ENCODE peak calls at places on chromosomes 7 and 10, in six cellular contexts. One of them, this sample, is unnamed.

GRCh38 chr7:67359900-67360299 is 363.3 kb downstream of the TYW1 start:
- DNase-seq in SK-N-SH: no peak
- DNase-seq in Right ventricle myocardium inferior: no peak
- DNase-seq in pons: no peak
- DNase-seq in stimulated activated naive CD8-positive, alpha-beta T cell treated with anti-CD3 and anti-CD28 coated beads, Interleukin-15, Interleukin-2, amounts not matched to agents 100 U/mL and 50 U/mL, for 24 hours: no peak
- DNase-seq in 8988T: no peak
- DNase-seq in this sample: peak; percentile 71

GRCh38 chr7:107472116-107472515 is 2.3 kb downstream of the GPR22 start:
- DNase-seq in SK-N-SH: no peak
- DNase-seq in pons: no peak
- DNase-seq in Right ventricle myocardium inferior: no peak
- DNase-seq in 8988T: no peak
- DNase-seq in stimulated activated naive CD8-positive, alpha-beta T cell treated with anti-CD3 and anti-CD28 coated beads, Interleukin-15, Interleukin-2, amounts not matched to agents 100 U/mL and 50 U/mL, for 24 hours: no peak
- DNase-seq in this sample: no peak

GRCh38 chr7:131869186-131869862 is 312.9 kb upstream of the PODXL start:
- DNase-seq in Right ventricle myocardium inferior: no peak
- DNase-seq in stimulated activated naive CD8-positive, alpha-beta T cell treated with anti-CD3 and anti-CD28 coated beads, Interleukin-15, Interleukin-2, amounts not matched to agents 100 U/mL and 50 U/mL, for 24 hours: no peak
- DNase-seq in 8988T: no peak
- DNase-seq in pons: no peak
- DNase-seq in SK-N-SH: no peak
- DNase-seq in this sample: no peak

GRCh38 chr7:28200598-28200997 is 20.0 kb upstream of the JAZF1 start:
- DNase-seq in stimulated activated naive CD8-positive, alpha-beta T cell treated with anti-CD3 and anti-CD28 coated beads, Interleukin-15, Interleukin-2, amounts not matched to agents 100 U/mL and 50 U/mL, for 24 hours: no peak
- DNase-seq in SK-N-SH: no peak
- DNase-seq in 8988T: no peak
- DNase-seq in pons: no peak
- DNase-seq in Right ventricle myocardium inferior: no peak
- DNase-seq in this sample: no peak

GRCh38 chr10:101065479-101066145 is 3.8 kb downstream of the KAZALD1 start:
- DNase-seq in stimulated activated naive CD8-positive, alpha-beta T cell treated with anti-CD3 and anti-CD28 coated beads, Interleukin-15, Interleukin-2, amounts not matched to agents 100 U/mL and 50 U/mL, for 24 hours: no peak
- DNase-seq in pons: no peak
- DNase-seq in SK-N-SH: no peak
- DNase-seq in 8988T: no peak
- DNase-seq in Right ventricle myocardium inferior: no peak
- DNase-seq in this sample: no peak

GRCh38 chr7:3559178-3559765 is 258.2 kb downstream of the SDK1 start:
- DNase-seq in 8988T: no peak
- DNase-seq in SK-N-SH: no peak
- DNase-seq in stimulated activated naive CD8-positive, alpha-beta T cell treated with anti-CD3 and anti-CD28 coated beads, Interleukin-15, Interleukin-2, amounts not matched to agents 100 U/mL and 50 U/mL, for 24 hours: no peak
- DNase-seq in pons: peak; percentile 25
- DNase-seq in Right ventricle myocardium inferior: no peak
- DNase-seq in this sample: peak; percentile 57

GRCh38 chr7:48096273-48096672 is 7.2 kb downstream of the UPP1 start:
- DNase-seq in stimulated activated naive CD8-positive, alpha-beta T cell treated with anti-CD3 and anti-CD28 coated beads, Interleukin-15, Interleukin-2, amounts not matched to agents 100 U/mL and 50 U/mL, for 24 hours: no peak
- DNase-seq in 8988T: no peak
- DNase-seq in pons: no peak
- DNase-seq in Right ventricle myocardium inferior: no peak
- DNase-seq in SK-N-SH: no peak
- DNase-seq in this sample: no peak

GRCh38 chr10:80199828-80200227 is 5.5 kb downstream of the ANXA11 start:
- DNase-seq in Right ventricle myocardium inferior: no peak
- DNase-seq in 8988T: no peak
- DNase-seq in pons: peak; percentile 75
- DNase-seq in SK-N-SH: no peak
- DNase-seq in stimulated activated naive CD8-positive, alpha-beta T cell treated with anti-CD3 and anti-CD28 coated beads, Interleukin-15, Interleukin-2, amounts not matched to agents 100 U/mL and 50 U/mL, for 24 hours: no peak
- DNase-seq in this sample: no peak

GRCh38 chr7:36605261-36605660 is 119.0 kb downstream of the AOAH start:
- DNase-seq in 8988T: no peak
- DNase-seq in pons: no peak
- DNase-seq in SK-N-SH: no peak
- DNase-seq in stimulated activated naive CD8-positive, alpha-beta T cell treated with anti-CD3 and anti-CD28 coated beads, Interleukin-15, Interleukin-2, amounts not matched to agents 100 U/mL and 50 U/mL, for 24 hours: no peak
- DNase-seq in Right ventricle myocardium inferior: no peak
- DNase-seq in this sample: peak; percentile 33

GRCh38 chr7:133629696-133630095 is 376.8 kb downstream of the EXOC4 start:
- DNase-seq in SK-N-SH: no peak
- DNase-seq in 8988T: no peak
- DNase-seq in pons: no peak
- DNase-seq in stimulated activated naive CD8-positive, alpha-beta T cell treated with anti-CD3 and anti-CD28 coated beads, Interleukin-15, Interleukin-2, amounts not matched to agents 100 U/mL and 50 U/mL, for 24 hours: no peak
- DNase-seq in Right ventricle myocardium inferior: no peak
- DNase-seq in this sample: no peak

GRCh38 chr7:41824284-41824683 is 121.4 kb upstream of the INHBA start:
- DNase-seq in pons: no peak
- DNase-seq in stimulated activated naive CD8-positive, alpha-beta T cell treated with anti-CD3 and anti-CD28 coated beads, Interleukin-15, Interleukin-2, amounts not matched to agents 100 U/mL and 50 U/mL, for 24 hours: peak; percentile 16
- DNase-seq in 8988T: no peak
- DNase-seq in SK-N-SH: no peak
- DNase-seq in Right ventricle myocardium inferior: no peak
- DNase-seq in this sample: no peak

GRCh38 chr10:24318517-24318916 is 109.6 kb downstream of the KIAA1217 start:
- DNase-seq in pons: no peak
- DNase-seq in 8988T: no peak
- DNase-seq in SK-N-SH: no peak
- DNase-seq in stimulated activated naive CD8-positive, alpha-beta T cell treated with anti-CD3 and anti-CD28 coated beads, Interleukin-15, Interleukin-2, amounts not matched to agents 100 U/mL and 50 U/mL, for 24 hours: no peak
- DNase-seq in Right ventricle myocardium inferior: no peak
- DNase-seq in this sample: no peak

GRCh38 chr7:92466682-92467081 is 11.1 kb downstream of the ERVW-1 start:
- DNase-seq in stimulated activated naive CD8-positive, alpha-beta T cell treated with anti-CD3 and anti-CD28 coated beads, Interleukin-15, Interleukin-2, amounts not matched to agents 100 U/mL and 50 U/mL, for 24 hours: no peak
- DNase-seq in pons: no peak
- DNase-seq in 8988T: no peak
- DNase-seq in Right ventricle myocardium inferior: no peak
- DNase-seq in SK-N-SH: no peak
- DNase-seq in this sample: no peak

GRCh38 chr7:4799508-4800268 is 24.3 kb downstream of the AP5Z1 start:
- DNase-seq in stimulated activated naive CD8-positive, alpha-beta T cell treated with anti-CD3 and anti-CD28 coated beads, Interleukin-15, Interleukin-2, amounts not matched to agents 100 U/mL and 50 U/mL, for 24 hours: no peak
- DNase-seq in 8988T: no peak
- DNase-seq in Right ventricle myocardium inferior: peak; percentile 80
- DNase-seq in SK-N-SH: no peak
- DNase-seq in pons: no peak
- DNase-seq in this sample: no peak

GRCh38 chr10:48332166-48332870 is 25.8 kb downstream of the MAPK8 start:
- DNase-seq in 8988T: no peak
- DNase-seq in stimulated activated naive CD8-positive, alpha-beta T cell treated with anti-CD3 and anti-CD28 coated beads, Interleukin-15, Interleukin-2, amounts not matched to agents 100 U/mL and 50 U/mL, for 24 hours: no peak
- DNase-seq in Right ventricle myocardium inferior: no peak
- DNase-seq in pons: no peak
- DNase-seq in SK-N-SH: no peak
- DNase-seq in this sample: no peak

GRCh38 chr7:29370531-29371314 is 176.1 kb downstream of the CHN2 start:
- DNase-seq in stimulated activated naive CD8-positive, alpha-beta T cell treated with anti-CD3 and anti-CD28 coated beads, Interleukin-15, Interleukin-2, amounts not matched to agents 100 U/mL and 50 U/mL, for 24 hours: no peak
- DNase-seq in SK-N-SH: no peak
- DNase-seq in Right ventricle myocardium inferior: no peak
- DNase-seq in pons: no peak
- DNase-seq in 8988T: no peak
- DNase-seq in this sample: peak; percentile 35

GRCh38 chr10:126690534-126690933 is 20.0 kb upstream of the C10orf90 start:
- DNase-seq in stimulated activated naive CD8-positive, alpha-beta T cell treated with anti-CD3 and anti-CD28 coated beads, Interleukin-15, Interleukin-2, amounts not matched to agents 100 U/mL and 50 U/mL, for 24 hours: no peak
- DNase-seq in pons: no peak
- DNase-seq in SK-N-SH: no peak
- DNase-seq in 8988T: no peak
- DNase-seq in Right ventricle myocardium inferior: no peak
- DNase-seq in this sample: no peak

GRCh38 chr7:31023877-31024276 is 28.2 kb upstream of the ADCYAP1R1 start:
- DNase-seq in 8988T: no peak
- DNase-seq in SK-N-SH: no peak
- DNase-seq in stimulated activated naive CD8-positive, alpha-beta T cell treated with anti-CD3 and anti-CD28 coated beads, Interleukin-15, Interleukin-2, amounts not matched to agents 100 U/mL and 50 U/mL, for 24 hours: peak; percentile 10
- DNase-seq in Right ventricle myocardium inferior: no peak
- DNase-seq in pons: no peak
- DNase-seq in this sample: no peak

GRCh38 chr7:11847336-11847735 is 15.3 kb upstream of the THSD7A start:
- DNase-seq in stimulated activated naive CD8-positive, alpha-beta T cell treated with anti-CD3 and anti-CD28 coated beads, Interleukin-15, Interleukin-2, amounts not matched to agents 100 U/mL and 50 U/mL, for 24 hours: no peak
- DNase-seq in SK-N-SH: no peak
- DNase-seq in pons: no peak
- DNase-seq in Right ventricle myocardium inferior: no peak
- DNase-seq in 8988T: no peak
- DNase-seq in this sample: peak; percentile 86

GRCh38 chr10:84539244-84539643 is 210.9 kb downstream of the CCSER2 start:
- DNase-seq in pons: no peak
- DNase-seq in stimulated activated naive CD8-positive, alpha-beta T cell treated with anti-CD3 and anti-CD28 coated beads, Interleukin-15, Interleukin-2, amounts not matched to agents 100 U/mL and 50 U/mL, for 24 hours: no peak
- DNase-seq in SK-N-SH: no peak
- DNase-seq in 8988T: no peak
- DNase-seq in Right ventricle myocardium inferior: no peak
- DNase-seq in this sample: no peak

GRCh38 chr10:21943633-21944265 is 59.8 kb downstream of the DNAJC1 start:
- DNase-seq in SK-N-SH: no peak
- DNase-seq in pons: no peak
- DNase-seq in stimulated activated naive CD8-positive, alpha-beta T cell treated with anti-CD3 and anti-CD28 coated beads, Interleukin-15, Interleukin-2, amounts not matched to agents 100 U/mL and 50 U/mL, for 24 hours: no peak
- DNase-seq in 8988T: no peak
- DNase-seq in Right ventricle myocardium inferior: no peak
- DNase-seq in this sample: no peak

GRCh38 chr10:89283988-89284475 is 17.8 kb upstream of the IFIT2 start:
- DNase-seq in stimulated activated naive CD8-positive, alpha-beta T cell treated with anti-CD3 and anti-CD28 coated beads, Interleukin-15, Interleukin-2, amounts not matched to agents 100 U/mL and 50 U/mL, for 24 hours: no peak
- DNase-seq in SK-N-SH: peak; percentile 70
- DNase-seq in Right ventricle myocardium inferior: peak; percentile 76
- DNase-seq in pons: peak; percentile 83
- DNase-seq in 8988T: no peak
- DNase-seq in this sample: peak; percentile 77

GRCh38 chr10:48466611-48467240 is 138.1 kb downstream of the ARHGAP22 start:
- DNase-seq in 8988T: no peak
- DNase-seq in stimulated activated naive CD8-positive, alpha-beta T cell treated with anti-CD3 and anti-CD28 coated beads, Interleukin-15, Interleukin-2, amounts not matched to agents 100 U/mL and 50 U/mL, for 24 hours: no peak
- DNase-seq in pons: no peak
- DNase-seq in Right ventricle myocardium inferior: no peak
- DNase-seq in SK-N-SH: no peak
- DNase-seq in this sample: no peak

GRCh38 chr10:49740346-49741107 is 21.6 kb downstream of the OGDHL start:
- DNase-seq in Right ventricle myocardium inferior: no peak
- DNase-seq in stimulated activated naive CD8-positive, alpha-beta T cell treated with anti-CD3 and anti-CD28 coated beads, Interleukin-15, Interleukin-2, amounts not matched to agents 100 U/mL and 50 U/mL, for 24 hours: no peak
- DNase-seq in SK-N-SH: peak; percentile 19
- DNase-seq in pons: no peak
- DNase-seq in 8988T: peak; percentile 21
- DNase-seq in this sample: no peak

GRCh38 chr10:43091846-43092245 is 15.0 kb downstream of the RET start:
- DNase-seq in pons: no peak
- DNase-seq in 8988T: no peak
- DNase-seq in Right ventricle myocardium inferior: no peak
- DNase-seq in stimulated activated naive CD8-positive, alpha-beta T cell treated with anti-CD3 and anti-CD28 coated beads, Interleukin-15, Interleukin-2, amounts not matched to agents 100 U/mL and 50 U/mL, for 24 hours: no peak
- DNase-seq in SK-N-SH: no peak
- DNase-seq in this sample: peak; percentile 13

GRCh38 chr7:124089621-124090020 is 56.8 kb upstream of the TMEM229A start:
- DNase-seq in 8988T: no peak
- DNase-seq in stimulated activated naive CD8-positive, alpha-beta T cell treated with anti-CD3 and anti-CD28 coated beads, Interleukin-15, Interleukin-2, amounts not matched to agents 100 U/mL and 50 U/mL, for 24 hours: no peak
- DNase-seq in pons: no peak
- DNase-seq in SK-N-SH: no peak
- DNase-seq in Right ventricle myocardium inferior: no peak
- DNase-seq in this sample: no peak

GRCh38 chr10:12412671-12413368 is 63.5 kb downstream of the CAMK1D start:
- DNase-seq in pons: no peak
- DNase-seq in Right ventricle myocardium inferior: no peak
- DNase-seq in stimulated activated naive CD8-positive, alpha-beta T cell treated with anti-CD3 and anti-CD28 coated beads, Interleukin-15, Interleukin-2, amounts not matched to agents 100 U/mL and 50 U/mL, for 24 hours: peak; percentile 59
- DNase-seq in SK-N-SH: no peak
- DNase-seq in 8988T: no peak
- DNase-seq in this sample: no peak

GRCh38 chr10:93333278-93333978 is 148.7 kb downstream of the MYOF start:
- DNase-seq in stimulated activated naive CD8-positive, alpha-beta T cell treated with anti-CD3 and anti-CD28 coated beads, Interleukin-15, Interleukin-2, amounts not matched to agents 100 U/mL and 50 U/mL, for 24 hours: no peak
- DNase-seq in Right ventricle myocardium inferior: no peak
- DNase-seq in pons: no peak
- DNase-seq in SK-N-SH: no peak
- DNase-seq in 8988T: no peak
- DNase-seq in this sample: peak; percentile 89

GRCh38 chr7:130494480-130494879 is 2.6 kb downstream of the MEST start:
- DNase-seq in stimulated activated naive CD8-positive, alpha-beta T cell treated with anti-CD3 and anti-CD28 coated beads, Interleukin-15, Interleukin-2, amounts not matched to agents 100 U/mL and 50 U/mL, for 24 hours: no peak
- DNase-seq in Right ventricle myocardium inferior: no peak
- DNase-seq in SK-N-SH: no peak
- DNase-seq in pons: no peak
- DNase-seq in 8988T: no peak
- DNase-seq in this sample: no peak

GRCh38 chr10:132389631-132390454 is 7.2 kb upstream of the PWWP2B start:
- DNase-seq in Right ventricle myocardium inferior: peak; percentile 50
- DNase-seq in 8988T: peak; percentile 55
- DNase-seq in pons: no peak
- DNase-seq in SK-N-SH: no peak
- DNase-seq in stimulated activated naive CD8-positive, alpha-beta T cell treated with anti-CD3 and anti-CD28 coated beads, Interleukin-15, Interleukin-2, amounts not matched to agents 100 U/mL and 50 U/mL, for 24 hours: no peak
- DNase-seq in this sample: peak; percentile 89

GRCh38 chr10:81280497-81281479 is 594.2 kb upstream of the NRG3 start:
- DNase-seq in stimulated activated naive CD8-positive, alpha-beta T cell treated with anti-CD3 and anti-CD28 coated beads, Interleukin-15, Interleukin-2, amounts not matched to agents 100 U/mL and 50 U/mL, for 24 hours: no peak
- DNase-seq in SK-N-SH: no peak
- DNase-seq in Right ventricle myocardium inferior: no peak
- DNase-seq in 8988T: no peak
- DNase-seq in pons: no peak
- DNase-seq in this sample: no peak

GRCh38 chr7:137606061-137606674 is 240.6 kb downstream of the DGKI start:
- DNase-seq in stimulated activated naive CD8-positive, alpha-beta T cell treated with anti-CD3 and anti-CD28 coated beads, Interleukin-15, Interleukin-2, amounts not matched to agents 100 U/mL and 50 U/mL, for 24 hours: no peak
- DNase-seq in SK-N-SH: no peak
- DNase-seq in 8988T: no peak
- DNase-seq in pons: peak; percentile 75
- DNase-seq in Right ventricle myocardium inferior: no peak
- DNase-seq in this sample: peak; percentile 25

GRCh38 chr7:5755704-5756131 is 25.7 kb downstream of the RNF216 start:
- DNase-seq in pons: peak; percentile 25
- DNase-seq in stimulated activated naive CD8-positive, alpha-beta T cell treated with anti-CD3 and anti-CD28 coated beads, Interleukin-15, Interleukin-2, amounts not matched to agents 100 U/mL and 50 U/mL, for 24 hours: no peak
- DNase-seq in Right ventricle myocardium inferior: no peak
- DNase-seq in 8988T: no peak
- DNase-seq in SK-N-SH: no peak
- DNase-seq in this sample: no peak

GRCh38 chr10:114060456-114060855 is 16.8 kb downstream of the ADRB1 start:
- DNase-seq in Right ventricle myocardium inferior: no peak
- DNase-seq in stimulated activated naive CD8-positive, alpha-beta T cell treated with anti-CD3 and anti-CD28 coated beads, Interleukin-15, Interleukin-2, amounts not matched to agents 100 U/mL and 50 U/mL, for 24 hours: no peak
- DNase-seq in pons: no peak
- DNase-seq in 8988T: no peak
- DNase-seq in SK-N-SH: no peak
- DNase-seq in this sample: no peak

GRCh38 chr7:136868496-136869005 is at the start of gene CHRM2:
- DNase-seq in SK-N-SH: peak; percentile 55
- DNase-seq in 8988T: no peak
- DNase-seq in Right ventricle myocardium inferior: no peak
- DNase-seq in stimulated activated naive CD8-positive, alpha-beta T cell treated with anti-CD3 and anti-CD28 coated beads, Interleukin-15, Interleukin-2, amounts not matched to agents 100 U/mL and 50 U/mL, for 24 hours: no peak
- DNase-seq in pons: peak; percentile 25
- DNase-seq in this sample: no peak

GRCh38 chr7:1439373-1440363 is 19.6 kb downstream of the MICALL2 start:
- DNase-seq in Right ventricle myocardium inferior: no peak
- DNase-seq in SK-N-SH: no peak
- DNase-seq in 8988T: no peak
- DNase-seq in pons: no peak
- DNase-seq in stimulated activated naive CD8-positive, alpha-beta T cell treated with anti-CD3 and anti-CD28 coated beads, Interleukin-15, Interleukin-2, amounts not matched to agents 100 U/mL and 50 U/mL, for 24 hours: no peak
- DNase-seq in this sample: no peak

GRCh38 chr7:54985405-54986360 is 33.1 kb upstream of the EGFR start:
- DNase-seq in stimulated activated naive CD8-positive, alpha-beta T cell treated with anti-CD3 and anti-CD28 coated beads, Interleukin-15, Interleukin-2, amounts not matched to agents 100 U/mL and 50 U/mL, for 24 hours: no peak
- DNase-seq in SK-N-SH: no peak
- DNase-seq in pons: no peak
- DNase-seq in 8988T: no peak
- DNase-seq in Right ventricle myocardium inferior: no peak
- DNase-seq in this sample: no peak

GRCh38 chr7:90988523-90988922 is 275.7 kb upstream of the FZD1 start:
- DNase-seq in stimulated activated naive CD8-positive, alpha-beta T cell treated with anti-CD3 and anti-CD28 coated beads, Interleukin-15, Interleukin-2, amounts not matched to agents 100 U/mL and 50 U/mL, for 24 hours: no peak
- DNase-seq in 8988T: no peak
- DNase-seq in SK-N-SH: no peak
- DNase-seq in Right ventricle myocardium inferior: peak; percentile 33
- DNase-seq in pons: no peak
- DNase-seq in this sample: peak; percentile 89

GRCh38 chr7:98870807-98871491 is 1.1 kb upstream of the TMEM130 start:
- DNase-seq in 8988T: no peak
- DNase-seq in pons: no peak
- DNase-seq in Right ventricle myocardium inferior: peak; percentile 60
- DNase-seq in SK-N-SH: no peak
- DNase-seq in stimulated activated naive CD8-positive, alpha-beta T cell treated with anti-CD3 and anti-CD28 coated beads, Interleukin-15, Interleukin-2, amounts not matched to agents 100 U/mL and 50 U/mL, for 24 hours: no peak
- DNase-seq in this sample: peak; percentile 13

GRCh38 chr10:49739426-49739825 is 22.7 kb downstream of the OGDHL start:
- DNase-seq in Right ventricle myocardium inferior: no peak
- DNase-seq in SK-N-SH: no peak
- DNase-seq in 8988T: peak; percentile 7
- DNase-seq in pons: no peak
- DNase-seq in stimulated activated naive CD8-positive, alpha-beta T cell treated with anti-CD3 and anti-CD28 coated beads, Interleukin-15, Interleukin-2, amounts not matched to agents 100 U/mL and 50 U/mL, for 24 hours: no peak
- DNase-seq in this sample: no peak